ENCODE peak calls at places on chromosome 15, in eight cellular contexts. J is GDM1, S is neural crest cell, V is cardiac muscle cell, D is ACHN, W is M059J, H is fibroblast of mammary gland, T is posterior cingulate gyrus. R is an unnamed sample.
A peak's percentile ranks its signal among the peaks of the same experiment; 100 is the strongest.

GRCh38 chr15:70435872-70436271 is 327.5 kb downstream of the UACA start:
- DNase-seq in J (no peak), S (no peak), V (no peak), D (no peak), W (no peak), H (no peak), T (no peak), R (no peak)

GRCh38 chr15:69093127-69093526 is 67.3 kb upstream of the GLCE start:
- DNase-seq in J (no peak), S (no peak), V (peak; percentile 65), D (no peak), W (peak; percentile 23), H (no peak), T (no peak), R (no peak)

GRCh38 chr15:67267951-67268941 is 13.7 kb downstream of the IQCH start:
- DNase-seq in J (no peak), S (no peak), V (no peak), D (no peak), W (no peak), H (no peak), T (no peak), R (no peak)

GRCh38 chr15:65400760-65401606 is 21.8 kb downstream of the IGDCC4 start:
- DNase-seq in J (peak; percentile 68), S (peak; percentile 78), V (peak; percentile 82), D (peak; percentile 73), W (peak; percentile 61), H (peak; percentile 79), T (peak; percentile 72), R (no peak)

GRCh38 chr15:99244306-99244705 is 5.1 kb downstream of the TTC23 start:
- DNase-seq in J (no peak), S (no peak), V (no peak), D (no peak), W (no peak), H (no peak), T (no peak), R (no peak)

GRCh38 chr15:88141490-88141889 is 115.0 kb downstream of the NTRK3 start:
- DNase-seq in J (no peak), S (no peak), V (no peak), D (no peak), W (no peak), H (no peak), T (no peak), R (no peak)

GRCh38 chr15:54580643-54581042 is 602.4 kb downstream of the UNC13C start:
- DNase-seq in J (no peak), S (no peak), V (no peak), D (no peak), W (no peak), H (no peak), T (no peak), R (no peak)

GRCh38 chr15:84821501-84822021 is 4.4 kb downstream of the ALPK3 start:
- DNase-seq in J (no peak), S (no peak), V (peak; percentile 69), D (no peak), W (no peak), H (peak; percentile 44), T (no peak), R (no peak)

GRCh38 chr15:58147151-58147550 is 9.0 kb downstream of the AQP9 start:
- DNase-seq in J (no peak), S (no peak), V (no peak), D (no peak), W (peak; percentile 60), H (peak; percentile 73), T (no peak), R (no peak)

GRCh38 chr15:33405096-33405495 is 94.3 kb downstream of the RYR3 start:
- DNase-seq in J (no peak), S (no peak), V (no peak), D (no peak), W (no peak), H (no peak), T (no peak), R (no peak)

GRCh38 chr15:67091073-67091965 is 25.9 kb downstream of the SMAD3 start:
- DNase-seq in J (peak; percentile 86), S (no peak), V (peak; percentile 94), D (peak; percentile 92), W (peak; percentile 99), H (peak; percentile 97), T (no peak), R (peak; percentile 46)

GRCh38 chr15:75338661-75339240 is 2.9 kb downstream of the COMMD4 start:
- DNase-seq in J (no peak), S (no peak), V (no peak), D (no peak), W (no peak), H (no peak), T (peak; percentile 64), R (no peak)

GRCh38 chr15:74828835-74829234 is 2.4 kb downstream of the CPLX3 start:
- DNase-seq in J (no peak), S (no peak), V (no peak), D (no peak), W (no peak), H (no peak), T (no peak), R (no peak)

GRCh38 chr15:75868019-75868418 is 24.8 kb downstream of the UBE2Q2 start:
- DNase-seq in J (no peak), S (no peak), V (no peak), D (no peak), W (no peak), H (no peak), T (no peak), R (no peak)

GRCh38 chr15:94844188-94844532 is 612.8 kb downstream of the MCTP2 start:
- DNase-seq in J (no peak), S (no peak), V (no peak), D (no peak), W (no peak), H (no peak), T (no peak), R (no peak)

GRCh38 chr15:24954783-24955548 is at the start of the genes SNRPN and SNURF:
- DNase-seq in J (peak; percentile 53), S (peak; percentile 53), V (peak; percentile 79), D (peak; percentile 80), W (peak; percentile 78), H (peak; percentile 70), T (peak; percentile 95), R (peak; percentile 71)

GRCh38 chr15:71743861-71744382 is 66.4 kb upstream of the NR2E3 start:
- DNase-seq in J (no peak), S (peak; percentile 67), V (peak; percentile 66), D (peak; percentile 61), W (peak; percentile 61), H (peak; percentile 62), T (no peak), R (peak; percentile 53)

GRCh38 chr15:101615986-101616848 is 36.0 kb downstream of the TM2D3 start:
- DNase-seq in J (no peak), S (peak; percentile 35), V (peak; percentile 88), D (no peak), W (peak; percentile 62), H (peak; percentile 82), T (no peak), R (peak; percentile 47)

GRCh38 chr15:47184003-47184404 is 533.3 kb upstream of the SEMA6D start:
- DNase-seq in J (no peak), S (peak; percentile 41), V (no peak), D (no peak), W (no peak), H (no peak), T (peak; percentile 89), R (no peak)

GRCh38 chr15:72970965-72971746 is 81.1 kb upstream of the NEO1 start:
- DNase-seq in J (no peak), S (no peak), V (peak; percentile 63), D (no peak), W (no peak), H (peak; percentile 39), T (no peak), R (no peak)

GRCh38 chr15:82572311-82572710 is 32.1 kb upstream of the RPS17 start:
- DNase-seq in J (no peak), S (no peak), V (peak; percentile 12), D (no peak), W (peak; percentile 18), H (peak; percentile 13), T (peak; percentile 82), R (no peak)

GRCh38 chr15:78102741-78103140 is 10.4 kb downstream of the SH2D7 start:
- DNase-seq in J (no peak), S (no peak), V (no peak), D (no peak), W (no peak), H (no peak), T (peak; percentile 9), R (no peak)

GRCh38 chr15:36808401-36809160 is 229.2 kb downstream of the CDIN1 start:
- DNase-seq in J (no peak), S (no peak), V (peak; percentile 49), D (no peak), W (no peak), H (no peak), T (no peak), R (no peak)

GRCh38 chr15:101386967-101387366 is 91.9 kb upstream of the SNRPA1 start:
- DNase-seq in J (no peak), S (no peak), V (no peak), D (no peak), W (no peak), H (no peak), T (no peak), R (no peak)

GRCh38 chr15:64016257-64016656 is 30.0 kb downstream of the DAPK2 start:
- DNase-seq in J (no peak), S (no peak), V (no peak), D (no peak), W (no peak), H (no peak), T (no peak), R (no peak)

GRCh38 chr15:57560976-57561711 is 30.6 kb upstream of the MYZAP start:
- DNase-seq in J (peak; percentile 17), S (peak; percentile 73), V (peak; percentile 82), D (peak; percentile 58), W (peak; percentile 92), H (peak; percentile 83), T (no peak), R (peak; percentile 73)

GRCh38 chr15:88664151-88664778 is 25.4 kb downstream of the ISG20 start:
- DNase-seq in J (no peak), S (no peak), V (peak; percentile 38), D (no peak), W (peak; percentile 21), H (no peak), T (no peak), R (no peak)

GRCh38 chr15:62887113-62887570 is 155.4 kb upstream of the TPM1 start:
- DNase-seq in J (no peak), S (no peak), V (peak; percentile 17), D (no peak), W (peak; percentile 48), H (peak; percentile 74), T (no peak), R (no peak)

GRCh38 chr15:37824717-37825382 is 109.6 kb upstream of the TMCO5A start:
- DNase-seq in J (peak; percentile 94), S (no peak), V (peak; percentile 90), D (peak; percentile 67), W (peak; percentile 91), H (peak; percentile 97), T (no peak), R (no peak)

GRCh38 chr15:90154861-90155626 is 46.1 kb upstream of the SEMA4B start:
- DNase-seq in J (no peak), S (no peak), V (peak; percentile 79), D (no peak), W (peak; percentile 96), H (peak; percentile 76), T (no peak), R (peak; percentile 47)

GRCh38 chr15:41894251-41894790 is 468 bp upstream of the SPTBN5 start:
- DNase-seq in J (no peak), S (no peak), V (no peak), D (no peak), W (no peak), H (no peak), T (no peak), R (no peak)

GRCh38 chr15:52765779-52766178 is 24.4 kb downstream of the ONECUT1 start:
- DNase-seq in J (no peak), S (no peak), V (peak; percentile 12), D (peak; percentile 6), W (peak; percentile 20), H (no peak), T (no peak), R (no peak)

GRCh38 chr15:22968356-22968755 is 11.8 kb downstream of the CYFIP1 start:
- DNase-seq in J (no peak), S (no peak), V (peak; percentile 81), D (peak; percentile 50), W (peak; percentile 93), H (peak; percentile 97), T (peak; percentile 51), R (no peak)

GRCh38 chr15:69094124-69095030 is 66.1 kb upstream of the GLCE start:
- DNase-seq in J (no peak), S (no peak), V (no peak), D (no peak), W (no peak), H (no peak), T (no peak), R (no peak)

R was measured in lung.